ENCODE peak calls at places on chromosomes 4 and X, in seven cellular contexts. One of them, this sample, is unnamed.
A peak's percentile ranks its signal among the peaks of the same experiment; 100 is the strongest.

GRCh38 chrX:78168065-78168464 is 28.6 kb upstream of the TAF9B start:
- DNase-seq in tibial nerve: no peak
- DNase-seq in cardiac fibroblast: peak; percentile 5
- DNase-seq in H9: no peak
- DNase-seq in progenitor cell of endocrine pancreas: no peak
- DNase-seq in GM12865: no peak
- DNase-seq in AG09309: no peak
- DNase-seq in this sample: no peak

GRCh38 chrX:118497180-118497814 is 1.7 kb downstream of the DOCK11 start:
- DNase-seq in tibial nerve: no peak
- DNase-seq in cardiac fibroblast: no peak
- DNase-seq in H9: no peak
- DNase-seq in progenitor cell of endocrine pancreas: no peak
- DNase-seq in GM12865: peak; percentile 27
- DNase-seq in AG09309: no peak
- DNase-seq in this sample: no peak

GRCh38 chr4:153521995-153522799 is 56.0 kb downstream of the TMEM131L start:
- DNase-seq in tibial nerve: no peak
- DNase-seq in cardiac fibroblast: no peak
- DNase-seq in H9: peak; percentile 61
- DNase-seq in progenitor cell of endocrine pancreas: no peak
- DNase-seq in GM12865: peak; percentile 84
- DNase-seq in AG09309: no peak
- DNase-seq in this sample: no peak

GRCh38 chrX:42135583-42136228 is 212.4 kb upstream of the CASK start:
- DNase-seq in tibial nerve: no peak
- DNase-seq in cardiac fibroblast: no peak
- DNase-seq in H9: no peak
- DNase-seq in progenitor cell of endocrine pancreas: no peak
- DNase-seq in GM12865: no peak
- DNase-seq in AG09309: no peak
- DNase-seq in this sample: no peak

GRCh38 chr4:94419956-94420355 is 31.8 kb upstream of the PDLIM5 start:
- DNase-seq in tibial nerve: no peak
- DNase-seq in cardiac fibroblast: peak; percentile 69
- DNase-seq in H9: no peak
- DNase-seq in progenitor cell of endocrine pancreas: no peak
- DNase-seq in GM12865: no peak
- DNase-seq in AG09309: no peak
- DNase-seq in this sample: no peak

GRCh38 chrX:16712116-16712824 is at the start of gene CTPS2:
- DNase-seq in tibial nerve: peak; percentile 23
- DNase-seq in cardiac fibroblast: peak; percentile 61
- DNase-seq in H9: peak; percentile 73
- DNase-seq in progenitor cell of endocrine pancreas: peak; percentile 64
- DNase-seq in GM12865: peak; percentile 79
- DNase-seq in AG09309: no peak
- DNase-seq in this sample: peak; percentile 41

GRCh38 chrX:119809185-119809666 is 17.8 kb upstream of the RPL39 start:
- DNase-seq in tibial nerve: no peak
- DNase-seq in cardiac fibroblast: peak; percentile 41
- DNase-seq in H9: no peak
- DNase-seq in progenitor cell of endocrine pancreas: no peak
- DNase-seq in GM12865: no peak
- DNase-seq in AG09309: no peak
- DNase-seq in this sample: no peak

GRCh38 chrX:38206036-38206435 is 14.6 kb downstream of the SRPX start:
- DNase-seq in tibial nerve: no peak
- DNase-seq in cardiac fibroblast: no peak
- DNase-seq in H9: no peak
- DNase-seq in progenitor cell of endocrine pancreas: no peak
- DNase-seq in GM12865: no peak
- DNase-seq in AG09309: no peak
- DNase-seq in this sample: no peak

GRCh38 chr4:185518069-185518468 is 17.2 kb downstream of the PDLIM3 start:
- DNase-seq in tibial nerve: no peak
- DNase-seq in cardiac fibroblast: no peak
- DNase-seq in H9: no peak
- DNase-seq in progenitor cell of endocrine pancreas: no peak
- DNase-seq in GM12865: no peak
- DNase-seq in AG09309: no peak
- DNase-seq in this sample: no peak

GRCh38 chrX:39955621-39956020 is 142.1 kb downstream of the BCOR start:
- DNase-seq in tibial nerve: no peak
- DNase-seq in cardiac fibroblast: no peak
- DNase-seq in H9: no peak
- DNase-seq in progenitor cell of endocrine pancreas: no peak
- DNase-seq in GM12865: peak; percentile 21
- DNase-seq in AG09309: no peak
- DNase-seq in this sample: no peak

GRCh38 chr4:126894963-126895362 is 737.8 kb upstream of the INTU start:
- DNase-seq in tibial nerve: no peak
- DNase-seq in cardiac fibroblast: no peak
- DNase-seq in H9: no peak
- DNase-seq in progenitor cell of endocrine pancreas: no peak
- DNase-seq in GM12865: no peak
- DNase-seq in AG09309: no peak
- DNase-seq in this sample: no peak

GRCh38 chr4:77202491-77202890 is 45.5 kb downstream of the CCNG2 start:
- DNase-seq in tibial nerve: no peak
- DNase-seq in cardiac fibroblast: no peak
- DNase-seq in H9: no peak
- DNase-seq in progenitor cell of endocrine pancreas: no peak
- DNase-seq in GM12865: no peak
- DNase-seq in AG09309: no peak
- DNase-seq in this sample: no peak

GRCh38 chr4:99395595-99396364 is 39.4 kb downstream of the ADH7 start:
- DNase-seq in tibial nerve: no peak
- DNase-seq in cardiac fibroblast: no peak
- DNase-seq in H9: no peak
- DNase-seq in progenitor cell of endocrine pancreas: no peak
- DNase-seq in GM12865: no peak
- DNase-seq in AG09309: no peak
- DNase-seq in this sample: no peak

GRCh38 chr4:156132196-156132595 is 178.5 kb upstream of the CTSO start:
- DNase-seq in tibial nerve: no peak
- DNase-seq in cardiac fibroblast: no peak
- DNase-seq in H9: no peak
- DNase-seq in progenitor cell of endocrine pancreas: no peak
- DNase-seq in GM12865: no peak
- DNase-seq in AG09309: no peak
- DNase-seq in this sample: no peak

GRCh38 chr4:1971456-1972200 is 37.1 kb downstream of the NELFA start:
- DNase-seq in tibial nerve: no peak
- DNase-seq in cardiac fibroblast: no peak
- DNase-seq in H9: no peak
- DNase-seq in progenitor cell of endocrine pancreas: no peak
- DNase-seq in GM12865: no peak
- DNase-seq in AG09309: no peak
- DNase-seq in this sample: no peak

GRCh38 chr4:148514041-148514440 is 71.8 kb upstream of the NR3C2 start:
- DNase-seq in tibial nerve: no peak
- DNase-seq in cardiac fibroblast: no peak
- DNase-seq in H9: no peak
- DNase-seq in progenitor cell of endocrine pancreas: no peak
- DNase-seq in GM12865: no peak
- DNase-seq in AG09309: no peak
- DNase-seq in this sample: no peak

GRCh38 chrX:21843179-21843578 is 3.8 kb downstream of the MBTPS2 start:
- DNase-seq in tibial nerve: no peak
- DNase-seq in cardiac fibroblast: no peak
- DNase-seq in H9: no peak
- DNase-seq in progenitor cell of endocrine pancreas: no peak
- DNase-seq in GM12865: no peak
- DNase-seq in AG09309: no peak
- DNase-seq in this sample: no peak

GRCh38 chr4:104416725-104417363 is 77.8 kb downstream of the CXXC4 start:
- DNase-seq in tibial nerve: no peak
- DNase-seq in cardiac fibroblast: no peak
- DNase-seq in H9: peak; percentile 41
- DNase-seq in progenitor cell of endocrine pancreas: no peak
- DNase-seq in GM12865: no peak
- DNase-seq in AG09309: no peak
- DNase-seq in this sample: no peak

GRCh38 chr4:39947963-39948362 is 29.7 kb downstream of the PDS5A start:
- DNase-seq in tibial nerve: no peak
- DNase-seq in cardiac fibroblast: no peak
- DNase-seq in H9: no peak
- DNase-seq in progenitor cell of endocrine pancreas: no peak
- DNase-seq in GM12865: no peak
- DNase-seq in AG09309: no peak
- DNase-seq in this sample: no peak

GRCh38 chr4:175873707-175874106 is 61.6 kb upstream of the GPM6A start:
- DNase-seq in tibial nerve: no peak
- DNase-seq in cardiac fibroblast: no peak
- DNase-seq in H9: no peak
- DNase-seq in progenitor cell of endocrine pancreas: no peak
- DNase-seq in GM12865: no peak
- DNase-seq in AG09309: no peak
- DNase-seq in this sample: no peak

GRCh38 chr4:163495900-163496299 is 1.4 kb downstream of the TMA16 start:
- DNase-seq in tibial nerve: no peak
- DNase-seq in cardiac fibroblast: no peak
- DNase-seq in H9: no peak
- DNase-seq in progenitor cell of endocrine pancreas: no peak
- DNase-seq in GM12865: peak; percentile 68
- DNase-seq in AG09309: no peak
- DNase-seq in this sample: no peak

GRCh38 chr4:84750956-84751275 is 168.0 kb downstream of the CDS1 start:
- DNase-seq in tibial nerve: no peak
- DNase-seq in cardiac fibroblast: no peak
- DNase-seq in H9: no peak
- DNase-seq in progenitor cell of endocrine pancreas: no peak
- DNase-seq in GM12865: no peak
- DNase-seq in AG09309: no peak
- DNase-seq in this sample: no peak

GRCh38 chr4:151045907-151046306 is 30.8 kb upstream of the LRBA start:
- DNase-seq in tibial nerve: no peak
- DNase-seq in cardiac fibroblast: no peak
- DNase-seq in H9: peak; percentile 38
- DNase-seq in progenitor cell of endocrine pancreas: no peak
- DNase-seq in GM12865: peak; percentile 24
- DNase-seq in AG09309: no peak
- DNase-seq in this sample: peak; percentile 22
- TF ChIP-seq CTCF in tibial nerve: no peak
- TF ChIP-seq CTCF in cardiac fibroblast: no peak
- TF ChIP-seq CTCF in H9: peak; percentile 66
- TF ChIP-seq CTCF in progenitor cell of endocrine pancreas: peak; percentile 51
- TF ChIP-seq CTCF in GM12865: peak; percentile 7
- TF ChIP-seq CTCF in AG09309: no peak
- TF ChIP-seq CTCF in this sample: no peak

GRCh38 chr4:5378002-5378401 is 326.7 kb downstream of the STK32B start:
- DNase-seq in tibial nerve: no peak
- DNase-seq in cardiac fibroblast: no peak
- DNase-seq in H9: no peak
- DNase-seq in progenitor cell of endocrine pancreas: no peak
- DNase-seq in GM12865: peak; percentile 10
- DNase-seq in AG09309: no peak
- DNase-seq in this sample: no peak
- TF ChIP-seq CTCF in tibial nerve: peak; percentile 15
- TF ChIP-seq CTCF in cardiac fibroblast: no peak
- TF ChIP-seq CTCF in H9: peak; percentile 43
- TF ChIP-seq CTCF in progenitor cell of endocrine pancreas: no peak
- TF ChIP-seq CTCF in GM12865: peak; percentile 8
- TF ChIP-seq CTCF in AG09309: peak; percentile 58
- TF ChIP-seq CTCF in this sample: no peak

GRCh38 chr4:13344216-13344615 is 139.9 kb downstream of the RAB28 start:
- DNase-seq in tibial nerve: no peak
- DNase-seq in cardiac fibroblast: no peak
- DNase-seq in H9: no peak
- DNase-seq in progenitor cell of endocrine pancreas: no peak
- DNase-seq in GM12865: no peak
- DNase-seq in AG09309: no peak
- DNase-seq in this sample: no peak
- TF ChIP-seq CTCF in tibial nerve: no peak
- TF ChIP-seq CTCF in cardiac fibroblast: no peak
- TF ChIP-seq CTCF in H9: no peak
- TF ChIP-seq CTCF in progenitor cell of endocrine pancreas: no peak
- TF ChIP-seq CTCF in GM12865: no peak
- TF ChIP-seq CTCF in AG09309: no peak
- TF ChIP-seq CTCF in this sample: no peak

DNA sequence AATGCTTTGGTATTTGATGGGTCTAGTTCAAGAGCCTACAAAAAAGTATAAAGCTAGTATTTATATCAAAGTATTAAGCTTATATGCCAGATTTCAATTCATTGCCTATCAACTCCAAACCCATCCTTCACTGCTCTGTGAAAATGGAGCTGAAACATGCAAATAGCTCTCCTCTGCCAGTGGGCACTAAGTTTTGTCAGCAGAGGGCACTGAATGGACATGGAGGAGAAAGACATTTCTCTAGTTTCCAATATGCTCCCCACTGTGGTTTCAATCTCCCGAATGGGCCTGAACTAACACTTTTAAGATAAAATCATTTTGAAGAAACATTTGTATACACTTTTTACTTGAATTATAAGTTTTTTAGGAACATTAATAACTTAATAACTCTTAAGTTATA is 12.4 kb downstream of the PPID start:
- DNase-seq in tibial nerve: no peak
- DNase-seq in cardiac fibroblast: peak; percentile 33
- DNase-seq in H9: no peak
- DNase-seq in progenitor cell of endocrine pancreas: no peak
- DNase-seq in GM12865: no peak
- DNase-seq in AG09309: no peak
- DNase-seq in this sample: no peak
- TF ChIP-seq CTCF in tibial nerve: no peak
- TF ChIP-seq CTCF in cardiac fibroblast: peak; percentile 10
- TF ChIP-seq CTCF in H9: peak; percentile 29
- TF ChIP-seq CTCF in progenitor cell of endocrine pancreas: peak; percentile 9
- TF ChIP-seq CTCF in GM12865: no peak
- TF ChIP-seq CTCF in AG09309: peak; percentile 65
- TF ChIP-seq CTCF in this sample: no peak